ENCODE peak calls at places on chromosomes 11 and 22, in seven cellular contexts. W, B, S, Z, X, I and D are unnamed samples.

GRCh38 chr11:75035911-75036536 is 47.3 kb downstream of the NEU3 start:
- DNase-seq in B (no peak), S (peak; percentile 23), X (no peak), Z (no peak), W (no peak), I (peak; percentile 51), D (peak; percentile 94)

GRCh38 chr22:29071261-29072045 is 1.4 kb upstream of the KREMEN1 start:
- DNase-seq in I (peak; percentile 67), S (peak; percentile 72), B (peak; percentile 7), W (peak; percentile 32), X (peak; percentile 43), Z (peak; percentile 56), D (peak; percentile 54)

GRCh38 chr22:46661221-46661851 is 41.1 kb downstream of the GRAMD4 start:
- DNase-seq in W (peak; percentile 54), X (no peak), B (peak; percentile 76), I (no peak), S (no peak), Z (no peak), D (no peak)

GRCh38 chr22:36580846-36581245 is 51.9 kb upstream of the EIF3D start:
- DNase-seq in X (no peak), Z (no peak), W (no peak), I (no peak), B (no peak), S (no peak), D (peak; percentile 40)

GRCh38 chr11:19959697-19960096 is 200.6 kb downstream of the DBX1 start:
- DNase-seq in B (no peak), I (no peak), W (no peak), Z (no peak), S (no peak), X (no peak), D (no peak)

GRCh38 chr11:110621826-110622225 is 90.4 kb downstream of the ARHGAP20 start:
- DNase-seq in X (no peak), S (no peak), B (peak; percentile 78), I (no peak), Z (no peak), W (no peak), D (no peak)

GRCh38 chr11:125957623-125958330 is 11.9 kb downstream of the VSIG10L2 start:
- DNase-seq in Z (no peak), X (no peak), W (no peak), I (no peak), B (no peak), S (no peak), D (no peak)

GRCh38 chr22:44952863-44953790 is 56.7 kb downstream of the PHF21B start:
- DNase-seq in B (no peak), S (peak; percentile 47), Z (no peak), I (peak; percentile 53), X (no peak), W (no peak), D (no peak)

GRCh38 chr22:42010778-42011177 is 12.2 kb downstream of the WBP2NL start:
- DNase-seq in W (no peak), B (no peak), I (no peak), S (no peak), X (no peak), Z (no peak), D (no peak)

GRCh38 chr22:50039669-50040458 is 18.2 kb downstream of the TTLL8 start:
- DNase-seq in W (no peak), S (no peak), I (no peak), B (no peak), Z (no peak), X (no peak), D (no peak)

GRCh38 chr11:126654886-126655806 is 299.7 kb downstream of the ST3GAL4 start:
- DNase-seq in Z (no peak), I (peak; percentile 40), W (no peak), X (no peak), S (no peak), B (no peak), D (no peak)

GRCh38 chr11:2310073-2310785 is 8.4 kb downstream of the TSPAN32 start:
- DNase-seq in W (no peak), S (no peak), X (no peak), I (no peak), B (no peak), Z (no peak), D (no peak)

GRCh38 chr11:64879226-64879900 is 942 bp upstream of the EHD1 start:
- DNase-seq in I (no peak), Z (no peak), B (no peak), S (no peak), X (no peak), W (peak; percentile 47), D (no peak)

GRCh38 chr11:24389575-24389974 is 107.3 kb upstream of the LUZP2 start:
- DNase-seq in X (no peak), S (no peak), B (no peak), Z (no peak), I (no peak), W (no peak), D (peak; percentile 14)

GRCh38 chr11:67195971-67196418 is 70.3 kb upstream of the GRK2 start:
- DNase-seq in B (peak; percentile 23), S (no peak), I (peak; percentile 34), W (peak; percentile 80), X (no peak), Z (no peak), D (peak; percentile 33)

GRCh38 chr11:20158597-20159257 is 1.5 kb downstream of the DBX1 start:
- DNase-seq in Z (peak; percentile 88), I (peak; percentile 88), X (no peak), W (peak; percentile 73), S (peak; percentile 84), B (peak; percentile 50), D (peak; percentile 76)

GRCh38 chr11:85307381-85307780 is 319.8 kb downstream of the DLG2 start:
- DNase-seq in I (no peak), S (no peak), X (no peak), B (no peak), W (no peak), Z (no peak), D (no peak)

GRCh38 chr11:116558504-116559252 is 214.1 kb downstream of the BUD13 start:
- DNase-seq in W (peak; percentile 35), I (no peak), B (peak; percentile 31), S (no peak), Z (no peak), X (no peak), D (no peak)

GRCh38 chr11:116557261-116557660 is 215.5 kb downstream of the BUD13 start:
- DNase-seq in S (no peak), B (no peak), X (no peak), Z (no peak), I (no peak), W (no peak), D (no peak)

GRCh38 chr11:116548286-116548685 is 224.5 kb downstream of the BUD13 start:
- DNase-seq in Z (no peak), I (no peak), S (no peak), B (no peak), W (no peak), X (no peak), D (no peak)

GRCh38 chr11:116556483-116556882 is 216.3 kb downstream of the BUD13 start:
- DNase-seq in X (no peak), S (no peak), Z (no peak), I (no peak), W (no peak), B (no peak), D (no peak)

GRCh38 chr11:116553482-116553881 is 219.3 kb downstream of the BUD13 start:
- DNase-seq in Z (no peak), S (no peak), W (no peak), B (no peak), I (no peak), X (no peak), D (no peak)
- H3K4ac ChIP-seq in Z (no peak overlapping the region), S (no peak overlapping the region), W (no peak overlapping the region), B (no peak overlapping the region), I (no peak overlapping the region), X (no peak overlapping the region), D (no peak overlapping the region)

GRCh38 chr11:77066229-77067023 is at the start of gene CAPN5:
- DNase-seq in W (peak; percentile 93), S (peak; percentile 95), B (peak; percentile 92), Z (peak; percentile 95), X (peak; percentile 84), I (peak; percentile 96), D (peak; percentile 80)

GRCh38 chr11:77063861-77064260 is 2.9 kb upstream of the CAPN5 start:
- DNase-seq in X (no peak), I (no peak), W (no peak), Z (no peak), S (no peak), B (no peak), D (no peak)

GRCh38 chr11:77065878-77066228 is 918 bp upstream of the CAPN5 start:
- DNase-seq in I (peak; percentile 37), S (peak; percentile 43), X (no peak), B (peak; percentile 59), W (peak; percentile 80), Z (peak; percentile 17), D (no peak)

GRCh38 chr11:77063407-77063806 is 3.4 kb upstream of the CAPN5 start:
- DNase-seq in B (no peak), X (no peak), S (no peak), W (no peak), I (no peak), Z (no peak), D (peak; percentile 60)

DNA sequence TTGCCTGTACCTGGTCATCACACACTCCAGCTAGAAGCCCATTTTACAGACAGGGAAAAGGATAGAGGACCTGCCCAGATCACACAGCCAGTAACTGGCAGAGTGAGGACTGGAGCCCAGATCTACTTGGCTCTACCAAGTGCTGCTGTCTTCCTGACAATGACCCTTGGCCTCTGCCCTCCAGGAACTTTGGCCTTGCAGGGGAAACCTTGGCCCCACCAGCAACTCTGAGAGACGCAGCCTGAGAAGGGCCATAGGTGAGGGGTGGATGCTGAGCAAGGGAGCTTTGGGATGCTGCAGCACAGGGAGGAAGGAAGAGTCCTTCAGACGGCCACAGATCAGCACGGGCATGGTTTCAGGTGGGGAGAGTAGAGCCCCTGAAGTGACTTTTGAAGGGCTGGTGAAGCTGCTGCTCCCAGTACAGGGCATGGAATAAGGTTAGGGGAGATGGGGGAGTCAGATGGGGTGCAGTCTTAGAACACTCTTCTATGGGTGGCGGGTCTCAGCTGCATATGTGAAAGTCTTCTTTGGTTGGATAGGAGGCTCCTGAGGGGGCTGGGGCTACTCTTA is 2.0 kb upstream of the CAPN5 start:
- DNase-seq in S (no peak), W (no peak), Z (no peak), X (no peak), B (no peak), I (no peak), D (no peak)
- H3K4ac ChIP-seq in S (no peak overlapping the region), W (no peak overlapping the region), Z (no peak overlapping the region), X (no peak overlapping the region), B (no peak overlapping the region), I (no peak overlapping the region), D (no peak overlapping the region)

DNA sequence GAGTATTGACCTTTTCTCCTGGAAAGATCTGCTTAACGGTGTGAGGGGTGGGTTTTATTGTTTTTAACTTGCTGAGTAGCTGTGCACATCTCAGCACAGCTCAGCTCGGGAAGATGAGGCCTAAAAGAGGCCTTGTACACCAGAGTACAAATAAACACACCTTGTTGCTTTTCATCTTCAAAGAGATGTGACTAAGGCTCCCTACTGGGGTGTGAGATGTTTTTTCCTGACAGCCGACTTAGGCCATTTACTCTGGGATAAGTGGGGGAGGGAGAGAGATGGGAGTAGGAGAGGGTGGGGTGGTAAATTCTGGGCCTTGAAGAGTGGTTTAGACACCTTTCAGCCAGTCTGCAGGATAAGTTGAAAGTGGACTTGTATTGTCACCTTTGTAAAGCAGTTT is 2.9 kb downstream of the LDLRAD3 start:
- DNase-seq in I (peak; percentile 80), X (no peak), B (no peak), W (no peak), S (no peak), Z (no peak), D (no peak)
- H3K4ac ChIP-seq in I (no peak overlapping the region), X (no peak overlapping the region), B (no peak overlapping the region), W (no peak overlapping the region), S (no peak overlapping the region), Z (no peak overlapping the region), D (no peak overlapping the region)

GRCh38 chr11:97280347-97280746 is 890.5 kb downstream of the JRKL start:
- DNase-seq in W (no peak), I (no peak), S (no peak), B (no peak), X (no peak), Z (no peak), D (no peak)
- H3K4ac ChIP-seq in W (no peak overlapping the region), I (no peak overlapping the region), S (no peak overlapping the region), B (no peak overlapping the region), X (no peak overlapping the region), Z (no peak overlapping the region), D (no peak overlapping the region)